ENCODE peak calls at places on chromosome 5, in nine cellular contexts. C is tibial nerve; F is fibroblast of lung; K is astrocyte of the spinal cord; N is GM12864; T is cardiac fibroblast; E is CD8-positive, alpha-beta T cell; V is psoas muscle; G is AG04450. Y is an unnamed sample.

GRCh38 chr5:169050146-169050571 is 250.8 kb downstream of the SLIT3 start:
- DNase-seq in C (no peak), F (peak), K (peak), N (no peak), T (peak), E (no peak), V (no peak), G (no peak), Y (no peak)

GRCh38 chr5:126007841-126008240 is 415.4 kb upstream of the GRAMD2B start:
- DNase-seq in C (no peak), F (peak), K (peak), N (no peak), T (peak), E (no peak), V (no peak), G (peak), Y (no peak)

GRCh38 chr5:80959768-80960442 is at the start of gene RASGRF2:
- DNase-seq in C (no peak), F (peak), K (peak), N (no peak), T (no peak), E (peak), V (no peak), G (no peak), Y (no peak)

GRCh38 chr5:137695651-137696428 is 40.0 kb downstream of the KLHL3 start:
- DNase-seq in C (peak), F (no peak), K (no peak), N (no peak), T (peak), E (peak), V (no peak), G (no peak), Y (no peak)

GRCh38 chr5:96654209-96654608 is 8.0 kb upstream of the CAST start:
- DNase-seq in C (no peak), F (no peak), K (no peak), N (no peak), T (no peak), E (no peak), V (no peak), G (no peak), Y (no peak)

GRCh38 chr5:91651704-91652103 is 268.6 kb upstream of the ARRDC3 start:
- DNase-seq in C (no peak), F (no peak), K (no peak), N (no peak), T (no peak), E (no peak), V (no peak), G (no peak), Y (no peak)

GRCh38 chr5:180343846-180344327 is 9.2 kb downstream of the GFPT2 start:
- DNase-seq in C (peak), F (no peak), K (peak), N (no peak), T (peak), E (no peak), V (peak), G (no peak), Y (no peak)

GRCh38 chr5:163658702-163659567 is 153.5 kb downstream of the MAT2B start:
- DNase-seq in C (no peak), F (no peak), K (no peak), N (no peak), T (no peak), E (no peak), V (no peak), G (no peak), Y (no peak)

GRCh38 chr5:44388504-44389409 is 463 bp downstream of the FGF10 start:
- DNase-seq in C (peak), F (no peak), K (peak), N (no peak), T (peak), E (peak), V (peak), G (no peak), Y (no peak)

GRCh38 chr5:111163000-111163399 is 61.2 kb upstream of the CAMK4 start:
- DNase-seq in C (no peak), F (peak), K (no peak), N (no peak), T (no peak), E (no peak), V (no peak), G (no peak), Y (no peak)

GRCh38 chr5:173793677-173794570 is 94.2 kb upstream of the CPEB4 start:
- DNase-seq in C (no peak), F (no peak), K (no peak), N (no peak), T (no peak), E (no peak), V (no peak), G (no peak), Y (no peak)

GRCh38 chr5:17105744-17106450 is 111.5 kb upstream of the BASP1 start:
- DNase-seq in C (no peak), F (peak), K (peak), N (no peak), T (peak), E (no peak), V (peak), G (peak), Y (no peak)

GRCh38 chr5:42798284-42799240 is 13.1 kb downstream of the SELENOP start:
- DNase-seq in C (no peak), F (no peak), K (no peak), N (no peak), T (no peak), E (no peak), V (no peak), G (no peak), Y (no peak)

GRCh38 chr5:110852541-110852940 is 113.7 kb downstream of the SLC25A46 start:
- DNase-seq in C (no peak), F (no peak), K (no peak), N (no peak), T (no peak), E (no peak), V (no peak), G (no peak), Y (no peak)

GRCh38 chr5:62649476-62650113 is 71.0 kb downstream of the LRRC70 start:
- DNase-seq in C (no peak), F (no peak), K (no peak), N (no peak), T (no peak), E (no peak), V (no peak), G (no peak), Y (no peak)

GRCh38 chr5:41083306-41083705 is 12.2 kb upstream of the MROH2B start:
- DNase-seq in C (no peak), F (peak), K (no peak), N (no peak), T (no peak), E (no peak), V (no peak), G (no peak), Y (no peak)

GRCh38 chr5:140148508-140148907 is 22.8 kb downstream of the IGIP start:
- DNase-seq in C (no peak), F (no peak), K (no peak), N (no peak), T (no peak), E (no peak), V (no peak), G (no peak), Y (no peak)

GRCh38 chr5:135365281-135365680 is 33.8 kb downstream of the MACROH2A1 start:
- DNase-seq in C (no peak), F (no peak), K (no peak), N (no peak), T (no peak), E (no peak), V (no peak), G (no peak), Y (no peak)

GRCh38 chr5:154010660-154011059 is 28.1 kb downstream of the FAM114A2 start:
- DNase-seq in C (no peak), F (no peak), K (no peak), N (no peak), T (no peak), E (no peak), V (no peak), G (no peak), Y (no peak)

GRCh38 chr5:124735169-124735858 is 11.1 kb downstream of the ZNF608 start:
- DNase-seq in C (peak), F (peak), K (no peak), N (no peak), T (peak), E (no peak), V (peak), G (no peak), Y (no peak)

GRCh38 chr5:124734574-124735168 is 11.8 kb downstream of the ZNF608 start:
- DNase-seq in C (no peak), F (no peak), K (no peak), N (no peak), T (no peak), E (no peak), V (no peak), G (no peak), Y (no peak)

GRCh38 chr5:124736814-124737186 is 9.6 kb downstream of the ZNF608 start:
- DNase-seq in C (no peak), F (no peak), K (no peak), N (no peak), T (no peak), E (no peak), V (no peak), G (no peak), Y (no peak)

GRCh38 chr5:124737651-124738050 is 8.8 kb downstream of the ZNF608 start:
- DNase-seq in C (no peak), F (no peak), K (no peak), N (no peak), T (no peak), E (no peak), V (no peak), G (no peak), Y (no peak)

DNA sequence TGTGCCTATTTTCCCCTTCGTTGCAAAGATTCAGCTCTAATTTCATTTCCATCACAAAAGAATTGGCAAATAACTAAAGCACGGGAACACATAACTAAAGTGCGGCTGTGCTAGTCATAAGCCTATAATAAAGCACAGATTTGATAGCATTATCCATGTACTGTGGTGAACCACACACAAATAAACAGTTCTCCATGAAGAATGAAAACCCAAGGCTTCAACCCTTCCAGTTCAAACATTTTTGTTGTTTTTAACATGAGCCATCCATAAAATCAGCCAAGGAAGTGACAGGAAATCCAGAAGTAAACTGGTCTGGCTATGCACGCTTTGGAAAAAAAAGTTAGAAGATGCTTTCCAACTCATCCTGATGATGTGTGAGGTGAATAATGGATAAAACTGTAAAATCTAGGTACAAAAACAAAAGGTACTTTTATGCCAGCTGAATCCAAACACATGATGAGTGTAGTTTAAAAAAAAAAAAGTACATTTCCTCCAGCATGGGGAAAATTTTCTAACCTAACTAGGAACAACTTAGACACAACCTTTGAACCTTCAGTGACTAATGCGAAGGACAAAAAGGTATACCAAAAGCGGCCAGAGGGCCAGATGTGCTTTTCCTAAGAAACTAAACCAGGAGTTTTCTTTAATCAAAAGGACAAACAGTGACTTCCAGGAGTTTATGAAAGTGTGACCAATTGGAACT is 10.2 kb downstream of the ZNF608 start:
- DNase-seq in C (no peak), F (peak), K (peak), N (no peak), T (no peak), E (no peak), V (no peak), G (peak), Y (no peak)
- H3K4me3 ChIP-seq in C (no peak), F (peak), K (no peak), N (peak), T (no peak), E (no peak), V (peak), G (peak), Y (no peak)

GRCh38 chr5:74638776-74639537 is 1.6 kb downstream of the ENC1 start:
- DNase-seq in C (no peak), F (peak), K (peak), N (no peak), T (peak), E (no peak), V (no peak), G (peak), Y (peak)

GRCh38 chr5:74641014-74641777 is 668 bp upstream of the ENC1 start:
- DNase-seq in C (peak), F (peak), K (peak), N (no peak), T (peak), E (no peak), V (peak), G (no peak), Y (peak)

GRCh38 chr5:74641778-74642542 is 1.4 kb upstream of the ENC1 start:
- DNase-seq in C (peak), F (peak), K (peak), N (no peak), T (peak), E (no peak), V (no peak), G (peak), Y (peak)

GRCh38 chr5:74640450-74641013 is at the start of gene ENC1:
- DNase-seq in C (peak), F (peak), K (peak), N (peak), T (peak), E (peak), V (peak), G (peak), Y (peak)

DNA sequence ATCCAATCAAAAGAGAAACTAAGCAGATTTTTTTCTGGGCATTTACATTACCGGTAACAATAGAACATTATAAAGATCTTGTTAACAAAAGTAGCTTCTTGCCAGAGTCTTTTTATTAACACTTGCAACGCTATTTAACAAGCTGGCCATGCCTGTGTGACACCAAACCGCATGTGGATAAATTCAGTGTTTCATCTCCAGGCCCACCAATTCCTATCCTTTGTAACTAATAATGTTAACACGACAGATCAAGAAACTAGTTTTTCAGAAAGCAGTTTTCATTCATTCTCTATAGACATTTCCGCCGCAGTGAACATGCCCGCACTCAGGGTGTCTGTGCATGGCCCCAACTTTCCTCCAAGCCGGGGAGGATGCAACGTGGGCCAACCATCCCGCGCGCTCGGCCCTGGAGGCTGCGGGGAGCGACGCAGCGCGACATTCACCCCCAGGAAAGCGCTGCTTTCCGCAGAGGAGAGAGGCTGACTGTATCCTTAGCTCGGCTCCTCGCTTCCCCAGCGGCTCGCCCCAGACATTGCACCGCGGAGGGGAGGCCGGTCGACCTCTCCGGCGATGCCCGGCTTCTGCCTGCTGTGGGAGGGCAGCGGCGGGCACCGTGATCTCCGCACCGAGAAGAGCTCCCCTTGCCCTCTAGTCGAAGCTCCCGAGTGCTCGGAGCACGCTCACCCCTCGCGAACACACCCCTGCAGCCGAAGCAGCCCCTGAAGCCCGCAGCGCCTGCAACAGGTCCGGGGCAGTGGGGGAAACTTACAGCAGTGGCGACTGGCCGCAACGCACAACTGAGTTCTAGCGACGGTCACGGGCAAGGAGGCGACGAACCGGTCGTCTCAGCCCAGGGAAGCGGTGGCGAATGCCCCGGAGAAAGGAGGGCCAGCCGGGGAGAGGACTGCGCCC is 734 bp downstream of the ENC1 start:
- DNase-seq in C (no peak), F (no peak), K (no peak), N (no peak), T (peak), E (peak), V (peak), G (no peak), Y (peak)
- TF ChIP-seq CTCF in C (no peak), F (peak), K (peak), N (peak), T (peak), E (no peak), V (peak), G (peak), Y (no peak)

GRCh38 chr5:95284512-95285405 is at the start of gene MCTP1:
- DNase-seq in C (no peak), F (peak), K (peak), N (no peak), T (peak), E (no peak), V (no peak), G (no peak), Y (peak)

GRCh38 chr5:95285406-95285761 is 490 bp upstream of the MCTP1 start:
- DNase-seq in C (no peak), F (peak), K (peak), N (no peak), T (no peak), E (no peak), V (no peak), G (no peak), Y (no peak)

GRCh38 chr5:95281211-95281610 is 3.7 kb downstream of the MCTP1 start:
- DNase-seq in C (no peak), F (peak), K (peak), N (no peak), T (no peak), E (no peak), V (no peak), G (no peak), Y (no peak)

GRCh38 chr5:95283761-95284511 is 958 bp downstream of the MCTP1 start:
- DNase-seq in C (no peak), F (peak), K (peak), N (no peak), T (peak), E (no peak), V (no peak), G (no peak), Y (peak)

DNA sequence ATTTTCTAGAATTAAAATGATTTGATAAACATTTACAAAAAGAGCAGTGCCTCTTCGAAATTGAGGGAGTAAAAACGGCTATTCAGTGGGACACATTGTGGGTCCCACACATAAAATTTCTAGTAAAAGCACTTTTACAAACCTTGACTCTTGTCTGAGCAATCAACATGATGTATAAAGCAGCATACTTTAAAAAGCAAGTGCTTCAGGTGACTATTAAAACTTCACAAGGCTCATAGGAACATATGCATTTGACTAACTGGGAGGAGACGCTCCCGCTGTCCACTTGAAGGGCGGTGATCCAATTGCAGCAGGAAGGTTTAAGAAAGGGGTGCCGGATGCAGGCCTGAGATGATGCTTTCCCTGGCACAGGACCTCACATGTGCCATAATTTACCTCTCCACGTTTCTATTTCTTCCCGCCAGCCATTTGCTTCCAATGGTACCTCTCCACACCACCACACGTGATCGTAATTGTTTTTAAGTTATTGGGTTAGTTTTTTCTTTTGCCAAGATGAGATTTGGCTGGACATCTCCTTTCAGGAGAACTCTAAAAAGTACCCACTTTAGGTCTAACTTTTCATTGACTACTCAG is 1.8 kb downstream of the MCTP1 start:
- DNase-seq in C (no peak), F (no peak), K (no peak), N (no peak), T (no peak), E (no peak), V (no peak), G (no peak), Y (no peak)
- H3K4me3 ChIP-seq in C (peak), F (peak), K (no peak), N (no peak), T (no peak), E (no peak), V (peak), G (no peak), Y (no peak)

DNA sequence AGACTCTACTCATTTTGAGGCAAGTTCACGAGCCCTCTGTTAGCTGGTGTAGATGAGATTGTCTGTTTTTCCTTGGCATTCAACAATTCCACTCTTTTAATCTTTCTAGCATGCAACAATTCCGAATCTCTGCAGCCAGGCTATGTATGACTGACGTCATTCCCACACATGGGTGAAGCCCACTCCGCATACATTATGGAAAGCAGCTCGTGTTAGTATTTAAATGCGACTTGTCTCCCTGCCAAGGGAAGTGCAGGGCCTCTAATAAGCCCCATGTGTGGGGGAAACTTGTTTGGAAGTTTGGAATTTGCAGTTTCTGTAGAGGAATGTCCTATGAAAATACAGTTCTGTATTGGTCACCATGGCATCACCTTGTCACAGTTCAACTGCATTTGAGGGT is 146.0 kb upstream of the FBXL7 start:
- DNase-seq in C (no peak), F (no peak), K (no peak), N (no peak), T (no peak), E (no peak), V (no peak), G (no peak), Y (no peak)
- TF ChIP-seq CTCF in C (no peak), F (no peak), K (no peak), N (no peak), T (no peak), E (no peak), V (no peak), G (no peak), Y (no peak)

GRCh38 chr5:59522201-59522831 is 371.2 kb downstream of the PDE4D start:
- DNase-seq in C (no peak), F (peak), K (no peak), N (no peak), T (no peak), E (no peak), V (no peak), G (no peak), Y (no peak)
- H3K4me3 ChIP-seq in C (no peak), F (no peak), K (no peak), N (no peak), T (no peak), E (no peak), V (no peak), G (no peak), Y (no peak)

GRCh38 chr5:891117-891836 is 1.3 kb downstream of the BRD9 start:
- DNase-seq in C (no peak), F (peak), K (no peak), N (no peak), T (peak), E (no peak), V (no peak), G (no peak), Y (no peak)
- TF ChIP-seq CTCF in C (no peak), F (no peak), K (no peak), N (no peak), T (no peak), E (no peak), V (no peak), G (no peak), Y (no peak)